ENCODE peak calls at places on chromosomes 11 and 22, in four cellular contexts. One of them, this sample, is unnamed.
A peak's percentile ranks its signal among the peaks of the same experiment; 100 is the strongest.

GRCh38 chr11:106398396-106399074 is 321.1 kb downstream of the AASDHPPT start:
- DNase-seq in NCI-H460: no peak
- DNase-seq in fibroblast of mammary gland: no peak
- DNase-seq in HFFc6: peak; percentile 37
- DNase-seq in this sample: no peak

GRCh38 chr11:25052844-25053243 is 556.0 kb downstream of the LUZP2 start:
- DNase-seq in NCI-H460: no peak
- DNase-seq in fibroblast of mammary gland: no peak
- DNase-seq in HFFc6: no peak
- DNase-seq in this sample: no peak

GRCh38 chr11:692824-693414 is 2.1 kb downstream of the DEAF1 start:
- DNase-seq in NCI-H460: no peak
- DNase-seq in fibroblast of mammary gland: peak; percentile 26
- DNase-seq in HFFc6: no peak
- DNase-seq in this sample: no peak

GRCh38 chr11:67298786-67299185 is 4.5 kb upstream of the SSH3 start:
- DNase-seq in NCI-H460: no peak
- DNase-seq in fibroblast of mammary gland: no peak
- DNase-seq in HFFc6: no peak
- DNase-seq in this sample: no peak

GRCh38 chr11:128367573-128367972 is 219.8 kb downstream of the ETS1 start:
- DNase-seq in NCI-H460: no peak
- DNase-seq in fibroblast of mammary gland: no peak
- DNase-seq in HFFc6: no peak
- DNase-seq in this sample: no peak

GRCh38 chr11:62149986-62150886 is 26.4 kb downstream of the INCENP start:
- DNase-seq in NCI-H460: no peak
- DNase-seq in fibroblast of mammary gland: no peak
- DNase-seq in HFFc6: no peak
- DNase-seq in this sample: no peak

GRCh38 chr11:100730266-100730665 is 43.2 kb downstream of the ARHGAP42 start:
- DNase-seq in NCI-H460: no peak
- DNase-seq in fibroblast of mammary gland: peak; percentile 89
- DNase-seq in HFFc6: no peak
- DNase-seq in this sample: no peak

GRCh38 chr22:42438293-42438650 is 6.1 kb upstream of the NFAM1 start:
- DNase-seq in NCI-H460: no peak
- DNase-seq in fibroblast of mammary gland: no peak
- DNase-seq in HFFc6: no peak
- DNase-seq in this sample: no peak

GRCh38 chr22:18023509-18024275 is 669 bp downstream of the MICAL3 start:
- DNase-seq in NCI-H460: peak; percentile 62
- DNase-seq in fibroblast of mammary gland: peak; percentile 89
- DNase-seq in HFFc6: peak; percentile 76
- DNase-seq in this sample: peak; percentile 82

GRCh38 chr22:50576070-50576469 is 2.2 kb downstream of the CPT1B start:
- DNase-seq in NCI-H460: peak; percentile 41
- DNase-seq in fibroblast of mammary gland: peak; percentile 56
- DNase-seq in HFFc6: peak; percentile 42
- DNase-seq in this sample: no peak

GRCh38 chr11:3810446-3810845 is 2.1 kb downstream of the PGAP2 start:
- DNase-seq in NCI-H460: no peak
- DNase-seq in fibroblast of mammary gland: no peak
- DNase-seq in HFFc6: no peak
- DNase-seq in this sample: no peak

GRCh38 chr11:89405629-89406028 is 85.5 kb downstream of the NOX4 start:
- DNase-seq in NCI-H460: no peak
- DNase-seq in fibroblast of mammary gland: peak; percentile 26
- DNase-seq in HFFc6: no peak
- DNase-seq in this sample: no peak

GRCh38 chr11:77473801-77474508 is at the start of gene PAK1:
- DNase-seq in NCI-H460: peak; percentile 54
- DNase-seq in fibroblast of mammary gland: peak; percentile 87
- DNase-seq in HFFc6: peak; percentile 10
- DNase-seq in this sample: peak; percentile 94

GRCh38 chr11:70302086-70302752 is 31.7 kb downstream of the PPFIA1 start:
- DNase-seq in NCI-H460: no peak
- DNase-seq in fibroblast of mammary gland: no peak
- DNase-seq in HFFc6: no peak
- DNase-seq in this sample: no peak

GRCh38 chr22:17117890-17118289 is 3.3 kb downstream of the TMEM121B start:
- DNase-seq in NCI-H460: no peak
- DNase-seq in fibroblast of mammary gland: no peak
- DNase-seq in HFFc6: no peak
- DNase-seq in this sample: no peak

GRCh38 chr11:22832315-22833041 is 2.9 kb upstream of the SVIP start:
- DNase-seq in NCI-H460: peak; percentile 20
- DNase-seq in fibroblast of mammary gland: peak; percentile 16
- DNase-seq in HFFc6: no peak
- DNase-seq in this sample: no peak

GRCh38 chr11:72553748-72554147 is 119.4 kb upstream of the CLPB start:
- DNase-seq in NCI-H460: no peak
- DNase-seq in fibroblast of mammary gland: no peak
- DNase-seq in HFFc6: no peak
- DNase-seq in this sample: no peak

GRCh38 chr11:115613986-115614625 is 109.9 kb upstream of the CADM1 start:
- DNase-seq in NCI-H460: no peak
- DNase-seq in fibroblast of mammary gland: peak; percentile 6
- DNase-seq in HFFc6: no peak
- DNase-seq in this sample: peak; percentile 55

GRCh38 chr22:36911887-36912661 is 1.4 kb upstream of the CSF2RB start:
- DNase-seq in NCI-H460: no peak
- DNase-seq in fibroblast of mammary gland: no peak
- DNase-seq in HFFc6: peak; percentile 5
- DNase-seq in this sample: no peak

GRCh38 chr11:36478700-36479329 is 31.3 kb downstream of the TRAF6 start:
- DNase-seq in NCI-H460: peak; percentile 18
- DNase-seq in fibroblast of mammary gland: peak; percentile 63
- DNase-seq in HFFc6: peak; percentile 54
- DNase-seq in this sample: peak; percentile 51

GRCh38 chr11:46352063-46352841 is 5.0 kb downstream of the DGKZ start:
- DNase-seq in NCI-H460: no peak
- DNase-seq in fibroblast of mammary gland: peak; percentile 42
- DNase-seq in HFFc6: no peak
- DNase-seq in this sample: peak; percentile 29

GRCh38 chr11:129298990-129299389 is 76.7 kb upstream of the BARX2 start:
- DNase-seq in NCI-H460: no peak
- DNase-seq in fibroblast of mammary gland: peak; percentile 16
- DNase-seq in HFFc6: no peak
- DNase-seq in this sample: no peak

GRCh38 chr11:9494316-9494715 is 33.5 kb downstream of the ZNF143 start:
- DNase-seq in NCI-H460: no peak
- DNase-seq in fibroblast of mammary gland: no peak
- DNase-seq in HFFc6: no peak
- DNase-seq in this sample: no peak

GRCh38 chr11:71251159-71251721 is 1.1 kb downstream of the SHANK2 start:
- DNase-seq in NCI-H460: no peak
- DNase-seq in fibroblast of mammary gland: no peak
- DNase-seq in HFFc6: no peak
- DNase-seq in this sample: no peak

GRCh38 chr11:87263439-87263838 is 225.7 kb downstream of the TMEM135 start:
- DNase-seq in NCI-H460: no peak
- DNase-seq in fibroblast of mammary gland: no peak
- DNase-seq in HFFc6: no peak
- DNase-seq in this sample: no peak

GRCh38 chr11:61019818-61020405 is 48.4 kb downstream of the CD6 start:
- DNase-seq in NCI-H460: no peak
- DNase-seq in fibroblast of mammary gland: no peak
- DNase-seq in HFFc6: no peak
- DNase-seq in this sample: no peak

GRCh38 chr11:117273550-117274289 is 17.4 kb upstream of the BACE1-AS start:
- DNase-seq in NCI-H460: peak; percentile 60
- DNase-seq in fibroblast of mammary gland: peak; percentile 91
- DNase-seq in HFFc6: peak; percentile 66
- DNase-seq in this sample: peak; percentile 69